ENCODE peak calls at places on chromosome 2, in ten cellular contexts. P, T, U, Y, R, C, L, F, B and G are unnamed samples.

GRCh38 chr2:119482481-119483394 is 41.5 kb downstream of the SCTR start:
- DNase-seq in P (peak), T (no peak), U (no peak), Y (no peak), R (no peak), C (no peak), L (peak), F (no peak), B (no peak), G (no peak)

GRCh38 chr2:54274781-54275242 is 18.8 kb upstream of the TSPYL6 start:
- DNase-seq in P (no peak), T (peak), U (no peak), Y (no peak), R (peak), C (no peak), L (no peak), F (no peak), B (no peak), G (peak)

GRCh38 chr2:29841386-29842004 is 79.9 kb downstream of the ALK start:
- DNase-seq in P (no peak), T (peak), U (no peak), Y (no peak), R (peak), C (peak), L (no peak), F (no peak), B (no peak), G (peak)

GRCh38 chr2:28166956-28167355 is 225.7 kb upstream of the FOSL2 start:
- DNase-seq in P (no peak), T (no peak), U (no peak), Y (no peak), R (peak), C (no peak), L (no peak), F (no peak), B (no peak), G (no peak)

GRCh38 chr2:216713691-216714411 is 18.5 kb upstream of the IGFBP5 start:
- DNase-seq in P (peak), T (peak), U (peak), Y (no peak), R (peak), C (no peak), L (peak), F (peak), B (no peak), G (peak)

GRCh38 chr2:232088771-232089170 is 127.3 kb downstream of the DIS3L2 start:
- DNase-seq in P (no peak), T (no peak), U (no peak), Y (no peak), R (no peak), C (no peak), L (no peak), F (no peak), B (no peak), G (no peak)

GRCh38 chr2:11676640-11677039 is 6.6 kb upstream of the NTSR2 start:
- DNase-seq in P (no peak), T (no peak), U (no peak), Y (peak), R (no peak), C (no peak), L (no peak), F (peak), B (peak), G (no peak)

GRCh38 chr2:237026981-237027711 is 58.5 kb upstream of the COPS8 start:
- DNase-seq in P (peak), T (peak), U (peak), Y (peak), R (peak), C (peak), L (peak), F (peak), B (peak), G (peak)

GRCh38 chr2:14143435-14143834 is 489.1 kb upstream of the LRATD1 start:
- DNase-seq in P (no peak), T (no peak), U (no peak), Y (no peak), R (no peak), C (no peak), L (no peak), F (no peak), B (no peak), G (no peak)

GRCh38 chr2:98484121-98484557 is 39.5 kb downstream of the INPP4A start:
- DNase-seq in P (no peak), T (no peak), U (no peak), Y (peak), R (no peak), C (no peak), L (no peak), F (peak), B (no peak), G (no peak)

GRCh38 chr2:26892916-26893524 is 45.1 kb downstream of the DPYSL5 start:
- DNase-seq in P (no peak), T (no peak), U (no peak), Y (no peak), R (no peak), C (no peak), L (no peak), F (no peak), B (no peak), G (no peak)

GRCh38 chr2:26887142-26887541 is 39.2 kb downstream of the DPYSL5 start:
- DNase-seq in P (peak), T (no peak), U (no peak), Y (no peak), R (no peak), C (no peak), L (no peak), F (no peak), B (no peak), G (no peak)

GRCh38 chr2:26892133-26892532 is 44.2 kb downstream of the DPYSL5 start:
- DNase-seq in P (no peak), T (no peak), U (no peak), Y (no peak), R (no peak), C (no peak), L (no peak), F (no peak), B (no peak), G (no peak)

GRCh38 chr2:26889796-26890195 is 41.9 kb downstream of the DPYSL5 start:
- DNase-seq in P (no peak), T (no peak), U (no peak), Y (no peak), R (no peak), C (no peak), L (no peak), F (no peak), B (no peak), G (no peak)

GRCh38 chr2:26890341-26891000 is 42.5 kb downstream of the DPYSL5 start:
- DNase-seq in P (no peak), T (no peak), U (no peak), Y (no peak), R (no peak), C (no peak), L (no peak), F (no peak), B (no peak), G (no peak)
- H3K27ac ChIP-seq in P (no peak), T (no peak), U (no peak), Y (no peak), R (no peak), C (no peak), L (no peak), F (no peak), B (no peak), G (no peak)

DNA sequence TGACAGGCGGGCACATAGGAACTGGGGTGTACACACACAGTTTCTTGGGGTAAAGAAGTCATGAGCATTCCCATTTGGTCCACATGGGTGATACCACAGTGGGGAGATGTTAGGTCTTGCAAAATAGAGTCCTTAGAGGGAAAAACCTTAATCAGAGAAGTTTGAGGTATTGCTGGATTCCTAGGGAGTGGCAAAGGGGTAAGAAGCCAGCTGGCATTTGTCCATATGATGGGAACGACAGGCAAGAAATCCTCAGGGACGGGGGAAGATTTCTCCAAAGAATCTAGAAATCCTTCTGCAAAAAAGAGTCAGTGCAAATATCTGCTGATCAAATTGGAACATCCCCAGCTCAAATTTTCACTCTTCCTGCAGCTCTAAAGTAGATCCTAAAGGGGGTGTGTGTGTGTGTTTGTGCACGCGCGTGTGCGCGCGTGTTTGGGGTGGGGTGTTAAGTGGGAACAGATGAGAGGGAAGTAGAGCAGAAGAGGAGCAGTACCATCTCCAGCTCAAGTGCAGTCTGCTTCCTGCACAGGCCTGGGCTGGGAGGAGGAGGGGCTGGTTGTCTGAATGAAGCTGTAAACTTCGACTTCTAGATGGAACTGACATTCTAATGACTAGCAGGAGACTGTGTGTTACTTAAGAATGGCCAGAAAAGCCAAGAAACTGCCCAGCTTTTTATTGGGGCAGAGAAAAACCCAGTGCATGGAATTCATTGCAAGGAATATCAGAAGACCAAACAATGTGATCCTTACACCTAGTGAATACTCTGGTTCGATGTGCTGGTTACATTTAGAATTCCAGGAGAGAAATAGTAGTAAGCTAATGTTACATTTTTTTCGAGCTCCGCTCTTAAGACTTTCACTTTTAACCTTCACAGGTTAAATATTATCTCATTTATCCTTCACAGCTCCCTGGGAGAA is 168.0 kb downstream of the SPP2 start:
- DNase-seq in P (no peak), T (no peak), U (no peak), Y (no peak), R (no peak), C (no peak), L (no peak), F (no peak), B (no peak), G (no peak)
- H3K27ac ChIP-seq in P (no peak), T (no peak), U (no peak), Y (no peak), R (no peak), C (no peak), L (no peak), F (no peak), B (no peak), G (no peak)

GRCh38 chr2:109422758-109423500 is 190.8 kb downstream of the SEPTIN10 start:
- DNase-seq in P (no peak), T (no peak), U (no peak), Y (no peak), R (no peak), C (no peak), L (peak), F (peak), B (no peak), G (no peak)

GRCh38 chr2:109419960-109420370 is 193.8 kb downstream of the SEPTIN10 start:
- DNase-seq in P (no peak), T (no peak), U (no peak), Y (no peak), R (peak), C (no peak), L (peak), F (no peak), B (no peak), G (peak)

GRCh38 chr2:109421101-109421500 is 192.7 kb downstream of the SEPTIN10 start:
- DNase-seq in P (no peak), T (no peak), U (no peak), Y (no peak), R (no peak), C (no peak), L (peak), F (peak), B (no peak), G (no peak)

GRCh38 chr2:109422071-109422757 is 191.6 kb downstream of the SEPTIN10 start:
- DNase-seq in P (no peak), T (no peak), U (no peak), Y (no peak), R (peak), C (no peak), L (peak), F (peak), B (no peak), G (no peak)

DNA sequence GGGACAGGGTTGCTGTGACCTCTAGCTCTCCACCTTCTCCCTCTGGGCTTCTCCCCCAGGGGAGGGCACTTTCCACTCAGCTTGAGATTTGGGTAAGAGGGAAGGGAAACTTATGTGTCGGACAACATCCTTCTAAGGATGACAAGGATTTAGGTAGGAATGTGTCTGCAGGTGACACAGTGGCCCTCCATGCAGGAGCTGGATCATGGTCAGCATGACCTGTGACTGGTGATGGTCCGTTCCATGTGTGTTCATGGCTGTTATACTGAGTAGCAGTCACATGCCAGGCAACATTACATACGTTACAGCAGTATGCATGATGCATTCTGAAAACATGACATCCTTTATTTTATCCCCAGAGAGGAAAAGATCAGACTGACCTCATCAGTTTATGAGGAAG is 192.2 kb downstream of the SEPTIN10 start:
- DNase-seq in P (no peak), T (no peak), U (no peak), Y (no peak), R (no peak), C (no peak), L (no peak), F (peak), B (no peak), G (no peak)
- H3K27ac ChIP-seq in P (no peak), T (no peak), U (no peak), Y (no peak), R (no peak), C (no peak), L (no peak), F (no peak), B (no peak), G (no peak)

DNA sequence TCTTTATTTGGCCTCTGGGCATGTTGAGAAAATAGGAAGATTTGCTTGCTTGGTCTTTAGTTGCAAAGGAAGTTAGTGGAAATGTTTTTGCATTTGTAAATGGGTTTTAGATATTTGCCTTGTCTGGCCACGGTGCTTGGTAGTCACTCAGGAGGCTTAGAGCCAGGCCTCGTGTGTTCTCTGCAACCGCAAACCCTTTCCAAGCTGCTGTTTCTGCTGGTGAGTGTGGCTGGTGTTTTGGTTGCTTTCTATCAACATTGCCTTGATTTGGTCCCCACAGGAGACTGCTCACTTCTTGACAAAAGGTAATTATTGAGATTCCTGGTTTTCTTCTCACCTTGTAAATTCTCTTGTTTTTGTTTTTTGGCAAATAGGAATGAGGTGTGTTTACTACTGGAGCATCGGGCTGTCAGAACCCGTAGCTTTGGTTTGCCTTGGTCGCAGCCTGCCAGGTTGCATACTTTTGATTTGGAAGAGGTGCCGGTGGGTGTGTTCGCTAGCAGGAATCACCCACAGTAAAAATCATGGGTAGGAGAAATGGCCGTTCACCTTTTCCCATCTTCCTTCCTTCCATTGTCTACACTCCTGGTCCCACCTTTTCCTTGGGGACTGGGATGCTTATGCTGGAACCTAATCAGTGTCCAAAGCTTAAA is 15.8 kb downstream of the ASAP2 start:
- DNase-seq in P (no peak), T (no peak), U (no peak), Y (no peak), R (peak), C (no peak), L (no peak), F (no peak), B (no peak), G (no peak)
- H3K27ac ChIP-seq in P (peak), T (no peak), U (no peak), Y (no peak), R (no peak), C (no peak), L (peak), F (peak), B (no peak), G (no peak)

GRCh38 chr2:219350938-219351280 is 18.4 kb upstream of the RESP18 start:
- DNase-seq in P (no peak), T (no peak), U (no peak), Y (no peak), R (peak), C (peak), L (no peak), F (no peak), B (no peak), G (no peak)
- H3K27ac ChIP-seq in P (no peak), T (no peak), U (no peak), Y (no peak), R (no peak), C (no peak), L (no peak), F (no peak), B (no peak), G (no peak)

GRCh38 chr2:233979748-233980147 is 62.6 kb downstream of the TRPM8 start:
- DNase-seq in P (no peak), T (no peak), U (no peak), Y (no peak), R (peak), C (no peak), L (no peak), F (no peak), B (no peak), G (no peak)
- H3K27ac ChIP-seq in P (no peak), T (no peak), U (no peak), Y (no peak), R (no peak), C (no peak), L (no peak), F (no peak), B (no peak), G (no peak)

DNA sequence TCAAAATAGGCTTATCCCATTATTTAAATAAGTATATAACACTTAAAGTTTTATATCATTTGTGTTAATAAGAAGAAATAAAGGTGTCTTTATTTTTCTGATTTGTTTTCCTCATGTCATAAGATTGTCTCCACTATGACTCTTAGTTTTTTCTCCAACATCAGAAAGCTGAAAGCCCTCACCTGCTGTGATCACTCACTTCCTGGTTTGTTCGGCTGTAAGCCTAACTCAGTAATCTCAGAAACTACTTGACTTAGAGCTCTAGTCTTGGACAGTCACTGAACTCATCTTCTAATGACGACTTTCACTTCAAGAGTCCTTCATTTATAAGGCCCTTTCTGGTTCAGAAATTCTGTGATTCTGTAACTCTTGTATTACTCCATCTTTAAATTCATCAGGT is 311.0 kb downstream of the ZEB2 start:
- DNase-seq in P (no peak), T (no peak), U (no peak), Y (no peak), R (no peak), C (no peak), L (no peak), F (no peak), B (no peak), G (no peak)
- H3K27ac ChIP-seq in P (no peak), T (no peak), U (no peak), Y (no peak), R (no peak), C (no peak), L (no peak), F (no peak), B (no peak), G (no peak)

DNA sequence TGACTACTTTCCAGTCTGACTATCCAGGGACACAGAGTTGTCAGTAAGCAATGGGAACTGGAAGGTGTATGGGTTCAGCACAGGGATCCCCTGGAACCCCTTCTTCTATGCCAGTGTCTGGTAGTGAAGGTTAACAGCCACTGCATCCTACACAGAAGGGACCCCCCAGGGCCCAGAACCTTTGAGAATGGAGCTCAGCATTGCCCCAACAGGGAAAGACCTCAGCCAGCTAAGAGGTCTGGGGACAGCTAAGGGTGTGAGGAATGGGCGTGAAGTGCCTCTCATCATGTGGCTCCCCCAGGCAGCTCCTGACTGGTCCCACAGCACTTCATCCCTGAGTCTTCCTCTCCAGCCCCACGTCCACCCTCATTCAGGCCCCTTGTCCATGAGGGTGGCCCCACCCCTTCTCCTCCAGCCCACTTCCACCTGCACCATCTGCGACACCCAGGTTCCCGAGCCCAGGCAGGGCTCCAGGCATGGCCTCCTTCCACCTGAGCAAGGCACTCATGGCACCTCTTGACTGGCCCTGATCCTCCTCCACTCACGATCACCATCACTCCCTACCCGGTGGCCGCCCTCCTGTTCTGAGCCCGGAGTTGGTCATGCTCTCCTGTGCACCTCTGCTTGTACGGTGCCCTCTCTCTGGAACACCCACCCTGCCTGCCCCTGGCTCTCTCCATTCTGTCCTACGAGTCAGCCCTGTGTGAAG is 77.1 kb downstream of the SFXN5 start:
- DNase-seq in P (no peak), T (no peak), U (no peak), Y (peak), R (no peak), C (peak), L (peak), F (peak), B (peak), G (no peak)
- H3K27ac ChIP-seq in P (no peak), T (no peak), U (no peak), Y (no peak), R (no peak), C (no peak), L (no peak), F (no peak), B (no peak), G (no peak)